ENCODE peak calls at places on chromosome 9, in five cellular contexts. L, R, J, C and A are unnamed samples.

GRCh38 chr9:840343-840742 is 1.2 kb upstream of the DMRT1 start:
- DNase-seq in J (no peak), L (no peak), R (no peak), C (no peak), A (no peak)

GRCh38 chr9:87445646-87446045 is 52.0 kb upstream of the DAPK1 start:
- DNase-seq in J (peak), R (no peak), C (no peak), L (peak), A (no peak)

GRCh38 chr9:12774861-12775367 is at the start of gene LURAP1L:
- DNase-seq in R (no peak), J (peak), L (no peak), C (peak), A (peak)

GRCh38 chr9:131734165-131734610 is 5.7 kb downstream of the RAPGEF1 start:
- DNase-seq in C (no peak), L (peak), R (peak), J (peak), A (no peak)

GRCh38 chr9:112711050-112711689 is 6.7 kb downstream of the INIP start:
- DNase-seq in R (no peak), J (peak), C (no peak), L (peak), A (no peak)

GRCh38 chr9:83239787-83240186 is 176.8 kb upstream of the RASEF start:
- DNase-seq in L (no peak), J (no peak), R (no peak), C (no peak), A (no peak)

GRCh38 chr9:83355024-83355444 is 183.2 kb downstream of the FRMD3 start:
- DNase-seq in C (no peak), J (peak), L (no peak), R (no peak), A (peak)

GRCh38 chr9:97394881-97395280 is 17.0 kb upstream of the TDRD7 start:
- DNase-seq in L (no peak), C (no peak), R (no peak), J (no peak), A (no peak)

GRCh38 chr9:79357185-79357584 is 214.6 kb upstream of the TLE4 start:
- DNase-seq in C (no peak), J (no peak), L (no peak), R (no peak), A (no peak)

GRCh38 chr9:99999797-100000196 is 93.3 kb downstream of the STX17 start:
- DNase-seq in R (no peak), J (no peak), L (no peak), C (no peak), A (no peak)

GRCh38 chr9:12889402-12890106 is 114.7 kb downstream of the LURAP1L start:
- DNase-seq in C (no peak), L (no peak), J (no peak), R (no peak), A (no peak)

GRCh38 chr9:88344013-88344412 is 44.2 kb upstream of the SPIN1 start:
- DNase-seq in C (no peak), J (no peak), R (no peak), L (no peak), A (no peak)

GRCh38 chr9:35431467-35431866 is 58.4 kb upstream of the RUSC2 start:
- DNase-seq in J (no peak), L (no peak), C (no peak), R (no peak), A (no peak)

GRCh38 chr9:105269593-105269992 is 25.1 kb downstream of the SLC44A1 start:
- DNase-seq in C (no peak), L (no peak), J (no peak), R (no peak), A (no peak)

GRCh38 chr9:2013688-2014087 is 1.5 kb upstream of the SMARCA2 start:
- DNase-seq in J (peak), C (no peak), L (no peak), R (no peak), A (no peak)

GRCh38 chr9:16180546-16180945 is 627.7 kb downstream of the CCDC171 start:
- DNase-seq in R (no peak), J (peak), C (no peak), L (no peak), A (no peak)

GRCh38 chr9:9917400-9917799 is 695.4 kb downstream of the PTPRD start:
- DNase-seq in L (no peak), C (no peak), R (no peak), J (no peak), A (no peak)

GRCh38 chr9:121640076-121640475 is 11.4 kb upstream of the DAB2IP start:
- DNase-seq in J (peak), C (peak), R (peak), L (peak), A (peak)

GRCh38 chr9:121916008-121916407 is 177.1 kb downstream of the TTLL11 start:
- DNase-seq in C (no peak), J (peak), L (no peak), R (no peak), A (no peak)

GRCh38 chr9:103660830-103661229 is 433.3 kb upstream of the SMC2 start:
- DNase-seq in J (no peak), C (no peak), L (no peak), R (no peak), A (no peak)

GRCh38 chr9:4581861-4582565 is 80.1 kb upstream of the PLPP6 start:
- DNase-seq in J (no peak), C (no peak), L (no peak), R (no peak), A (no peak)

GRCh38 chr9:130665431-130666392 is 1.3 kb downstream of the PRDM12 start:
- DNase-seq in C (no peak), R (no peak), J (peak), L (no peak), A (no peak)

GRCh38 chr9:131892162-131892707 is 152.4 kb upstream of the RAPGEF1 start:
- DNase-seq in C (no peak), R (no peak), L (no peak), J (no peak), A (no peak)

GRCh38 chr9:123769723-123770122 is 160.2 kb downstream of the DENND1A start:
- DNase-seq in C (no peak), L (no peak), J (peak), R (no peak), A (no peak)

GRCh38 chr9:92019658-92020057 is 69.6 kb upstream of the ROR2 start:
- DNase-seq in R (no peak), C (no peak), L (no peak), J (no peak), A (no peak)

GRCh38 chr9:79215819-79216218 is 355.9 kb upstream of the TLE4 start:
- DNase-seq in C (no peak), J (peak), L (no peak), R (no peak), A (no peak)

GRCh38 chr9:125295642-125296041 is 34.0 kb downstream of the GAPVD1 start:
- DNase-seq in R (no peak), C (no peak), J (no peak), L (no peak), A (no peak)

GRCh38 chr9:99255651-99256050 is 33.6 kb downstream of the SEC61B start:
- DNase-seq in L (no peak), C (no peak), J (no peak), R (no peak), A (no peak)

GRCh38 chr9:38036359-38037084 is 32.5 kb downstream of the SHB start:
- DNase-seq in C (peak), J (peak), L (no peak), R (no peak), A (peak)

GRCh38 chr9:114386361-114386885 is 1.4 kb downstream of the AKNA start:
- DNase-seq in J (peak), R (no peak), C (no peak), L (no peak), A (no peak)

GRCh38 chr9:114385412-114386181 is 2.2 kb downstream of the AKNA start:
- DNase-seq in L (peak), J (peak), R (peak), C (peak), A (peak)

GRCh38 chr9:114388764-114389375 is 1.1 kb upstream of the AKNA start:
- DNase-seq in R (no peak), C (no peak), J (no peak), L (peak), A (no peak)

GRCh38 chr9:114387678-114388431 is at the start of gene AKNA:
- DNase-seq in C (peak), R (peak), L (peak), J (peak), A (peak)

DNA sequence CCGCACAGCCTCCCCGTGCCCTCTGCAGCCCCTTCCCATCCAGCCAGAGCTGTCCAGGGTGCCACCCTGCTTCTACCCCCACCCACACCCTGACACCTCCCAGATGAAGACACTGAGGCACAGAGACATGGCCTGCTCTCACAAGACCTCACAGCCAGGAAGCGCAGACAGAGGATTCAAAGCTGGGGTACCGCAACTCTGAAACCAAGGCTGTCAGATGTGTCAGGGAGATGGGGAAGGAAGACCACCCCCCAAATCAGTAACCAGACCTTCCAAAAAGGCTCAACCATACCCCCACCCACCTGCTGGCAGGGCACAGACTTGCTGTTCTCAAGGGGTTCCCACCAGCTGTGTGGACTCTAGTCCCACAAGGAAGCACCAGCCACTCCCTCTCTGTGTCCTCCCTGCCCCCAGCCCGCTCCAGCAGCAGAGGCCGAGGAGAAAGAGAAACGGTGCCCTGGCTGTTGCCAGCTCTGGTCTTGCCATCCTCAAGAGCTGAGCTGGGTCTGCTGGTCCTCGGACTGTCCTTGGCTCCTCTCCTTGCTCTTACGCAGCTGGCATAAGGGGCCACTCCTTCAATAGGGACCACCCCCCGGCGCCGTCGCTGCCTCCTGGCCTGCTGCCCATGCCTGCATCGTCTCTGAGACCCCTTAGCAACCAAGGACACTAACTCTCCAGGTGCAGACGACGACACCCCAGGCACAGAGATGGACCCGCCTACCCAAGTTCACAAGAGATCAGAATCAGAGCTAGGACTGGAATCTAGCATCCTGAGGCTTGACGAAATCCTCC is 700 bp downstream of the AKNA start:
- DNase-seq in C (peak), L (peak), J (peak), R (peak), A (peak)
- H3K4me3 ChIP-seq in C (peak), L (peak), J (peak), R (peak), A (peak)

DNA sequence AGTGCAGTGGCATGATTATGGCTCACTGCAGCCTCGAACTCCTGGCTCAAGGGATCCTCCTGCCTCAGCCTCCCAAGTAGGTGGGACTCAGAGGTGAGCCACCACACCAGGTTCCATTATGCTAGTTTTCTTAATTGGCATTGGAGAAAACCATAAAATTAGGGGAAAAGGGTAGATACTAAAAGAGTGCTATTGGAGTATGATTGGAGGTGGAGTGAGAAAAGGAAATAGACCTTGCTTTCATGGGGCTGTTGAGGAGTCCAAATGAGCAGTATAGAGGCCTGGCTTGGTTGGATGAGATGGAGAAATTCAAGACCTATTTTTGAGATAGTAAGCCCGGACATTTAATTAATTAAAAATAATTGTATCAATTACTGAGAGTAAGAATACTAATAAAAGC is 888 bp upstream of the BRD3OS start:
- DNase-seq in J (no peak), C (no peak), L (no peak), R (no peak), A (no peak)
- H3K4me3 ChIP-seq in J (peak), C (no peak), L (peak), R (no peak), A (peak)

DNA sequence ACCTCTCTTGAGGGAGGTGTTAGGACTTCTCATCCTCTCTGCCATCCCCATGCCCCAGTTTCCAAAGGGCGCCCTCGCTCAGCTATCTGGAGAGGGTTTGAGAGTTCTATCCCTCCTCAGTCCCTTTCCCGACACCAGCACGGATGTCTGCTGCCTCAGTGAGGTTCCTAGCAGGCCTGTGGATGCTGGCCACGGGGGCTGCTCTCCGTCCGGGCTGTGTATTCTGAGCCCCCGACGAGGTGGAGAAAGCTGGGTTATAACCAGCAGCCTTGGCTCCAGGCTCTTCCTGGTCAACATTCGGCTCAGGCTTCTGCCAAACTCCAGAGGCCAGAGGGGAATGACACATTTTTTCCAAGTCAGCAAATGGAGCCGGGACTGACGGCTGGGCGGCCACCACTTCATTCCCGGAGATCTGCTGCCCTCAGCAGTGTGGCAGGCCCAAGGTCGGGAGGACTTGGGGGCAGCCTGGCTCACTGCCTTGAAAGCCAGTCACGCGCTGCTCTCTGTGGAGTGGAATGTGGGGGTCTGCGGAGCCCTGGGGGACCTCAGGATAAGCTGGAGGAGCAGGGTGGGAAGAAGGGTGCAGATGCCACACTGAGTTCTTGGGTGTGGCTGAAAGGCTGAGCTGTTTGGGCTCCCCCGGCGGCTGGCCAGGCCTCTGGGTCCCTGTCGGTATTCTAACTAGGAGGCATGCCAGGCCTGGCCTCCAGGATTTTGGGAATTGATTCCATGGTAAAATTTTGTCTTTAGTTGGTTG is 27.4 kb downstream of the PTPA start:
- DNase-seq in L (no peak), C (peak), J (peak), R (peak), A (peak)
- H3K4me3 ChIP-seq in L (no peak), C (no peak), J (peak), R (no peak), A (no peak)

GRCh38 chr9:93183106-93183662 is 755 bp upstream of the WNK2 start:
- DNase-seq in C (no peak), L (no peak), J (no peak), R (no peak), A (no peak)
- H3K4me3 ChIP-seq in C (no peak), L (no peak), J (no peak), R (no peak), A (peak)

GRCh38 chr9:137318976-137319375 is 16.9 kb upstream of the NRARP start:
- DNase-seq in C (peak), L (no peak), J (no peak), R (peak), A (peak)

GRCh38 chr9:137319434-137319975 is 17.4 kb upstream of the NRARP start:
- DNase-seq in C (no peak), L (no peak), R (no peak), J (no peak), A (peak)

GRCh38 chr9:137321726-137322361 is 19.8 kb upstream of the NRARP start:
- DNase-seq in C (no peak), L (no peak), R (peak), J (no peak), A (peak)

GRCh38 chr9:137319976-137320551 is 18.0 kb upstream of the NRARP start:
- DNase-seq in J (no peak), R (peak), C (no peak), L (no peak), A (peak)

DNA sequence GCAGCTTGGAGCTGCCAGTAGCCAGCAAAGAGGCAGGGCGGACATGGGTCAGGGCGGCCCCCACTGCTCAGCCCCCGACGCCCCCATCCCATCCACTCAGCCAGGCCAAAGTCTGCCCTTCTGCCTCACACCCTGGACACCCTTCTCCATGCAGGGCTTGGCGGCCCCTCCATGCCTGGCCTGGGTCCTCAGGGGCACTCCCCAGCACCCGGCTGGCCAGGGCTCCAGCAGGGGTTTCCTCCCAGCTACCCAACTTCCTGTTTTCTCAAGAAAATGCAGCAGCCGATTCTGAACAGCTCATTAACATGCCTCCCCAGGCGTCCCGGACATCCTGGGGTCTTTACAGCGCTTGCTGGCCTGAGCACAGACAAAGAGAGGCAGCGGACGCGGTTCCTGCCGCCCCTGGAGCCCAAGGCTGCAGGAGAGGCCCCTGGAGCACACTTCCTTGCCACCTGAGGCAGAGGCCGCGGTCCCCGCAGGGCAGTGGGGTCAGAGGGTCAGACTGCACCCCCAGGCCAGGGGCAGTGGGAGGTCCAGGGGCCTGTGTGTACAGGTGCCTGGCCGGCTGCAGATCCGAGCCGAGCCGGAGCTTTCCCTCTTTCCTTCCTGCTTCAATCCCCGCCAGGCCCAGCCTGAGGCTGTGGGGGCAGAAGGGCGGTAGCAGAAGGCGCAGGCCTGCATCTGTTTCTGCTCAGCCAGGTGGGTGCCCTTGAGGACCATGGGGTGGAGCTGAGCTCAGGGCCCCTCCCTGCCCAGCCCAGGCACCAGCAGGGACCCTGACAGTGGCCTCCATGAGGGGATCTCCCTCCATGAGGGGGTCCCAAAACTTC is 18.7 kb upstream of the NRARP start:
- DNase-seq in C (no peak), J (no peak), L (peak), R (peak), A (peak)
- H3K4me3 ChIP-seq in C (no peak), J (no peak), L (no peak), R (no peak), A (no peak)

GRCh38 chr9:95876138-95876444 is 600 bp downstream of the ERCC6L2 start:
- DNase-seq in L (no peak), R (no peak), J (no peak), C (no peak), A (no peak)
- H3K4me3 ChIP-seq in L (no peak), R (peak), J (no peak), C (no peak), A (no peak)

GRCh38 chr9:126614455-126615248 is 924 bp downstream of the LMX1B start:
- DNase-seq in R (no peak), C (no peak), L (no peak), J (no peak), A (peak)
- H3K4me3 ChIP-seq in R (no peak), C (no peak), L (no peak), J (no peak), A (no peak)

GRCh38 chr9:117733465-117733864 is 29.3 kb downstream of the TLR4 start:
- DNase-seq in R (no peak), J (no peak), C (no peak), L (no peak), A (no peak)
- H3K4me3 ChIP-seq in R (no peak), J (no peak), C (no peak), L (no peak), A (no peak)

GRCh38 chr9:135105938-135106491 is 18.5 kb downstream of the OLFM1 start:
- DNase-seq in C (no peak), L (no peak), R (no peak), J (no peak), A (no peak)
- H3K4me3 ChIP-seq in C (no peak), L (no peak), R (no peak), J (no peak), A (no peak)

DNA sequence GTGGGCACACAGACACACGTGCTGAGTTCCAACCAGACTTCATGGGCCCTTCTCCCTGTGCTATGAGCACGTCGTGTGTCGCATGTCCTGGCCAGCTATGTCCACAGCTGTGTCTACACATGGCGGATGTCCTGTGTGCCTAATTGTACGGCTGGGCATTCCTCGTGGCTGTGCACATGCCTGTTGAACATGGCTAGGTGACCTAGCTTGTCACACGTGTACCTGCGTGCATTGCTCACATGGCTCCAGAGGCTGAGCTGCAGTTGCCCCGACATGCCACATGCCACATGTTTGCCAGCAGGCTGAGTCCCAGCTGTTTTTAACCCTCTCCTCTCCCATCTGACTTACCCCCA is 742 bp upstream of the AQP3 start:
- DNase-seq in L (no peak), C (no peak), R (no peak), J (no peak), A (no peak)
- H3K4me3 ChIP-seq in L (no peak), C (no peak), R (no peak), J (peak), A (peak)